ENCODE peak calls at places on chromosome 16, in six cellular contexts. One of them, this sample, is unnamed.

GRCh38 chr16:63737633-63738032 is 1384.2 kb downstream of the CDH11 start:
- DNase-seq in colonic mucosa: no peak
- DNase-seq in ovary: no peak
- DNase-seq in astrocyte of the spinal cord: no peak
- DNase-seq in heart right ventricle: no peak
- DNase-seq in HCT116: no peak
- DNase-seq in this sample: no peak

GRCh38 chr16:11494433-11494832 is 92.3 kb downstream of the LITAF start:
- DNase-seq in heart right ventricle: no peak
- DNase-seq in HCT116: no peak
- DNase-seq in ovary: no peak
- DNase-seq in astrocyte of the spinal cord: no peak
- DNase-seq in colonic mucosa: no peak
- DNase-seq in this sample: no peak

GRCh38 chr16:75341934-75342811 is 90.7 kb upstream of the BCAR1 start:
- DNase-seq in colonic mucosa: peak; percentile 26
- DNase-seq in HCT116: no peak
- DNase-seq in heart right ventricle: no peak
- DNase-seq in astrocyte of the spinal cord: peak; percentile 81
- DNase-seq in ovary: no peak
- DNase-seq in this sample: peak; percentile 7

GRCh38 chr16:31200821-31201510 is 1.6 kb downstream of the PYCARD start:
- DNase-seq in colonic mucosa: peak; percentile 68
- DNase-seq in astrocyte of the spinal cord: no peak
- DNase-seq in ovary: no peak
- DNase-seq in heart right ventricle: no peak
- DNase-seq in HCT116: no peak
- DNase-seq in this sample: peak; percentile 37

GRCh38 chr16:49600541-49600940 is 226.9 kb downstream of the C16orf78 start:
- DNase-seq in ovary: no peak
- DNase-seq in HCT116: no peak
- DNase-seq in astrocyte of the spinal cord: no peak
- DNase-seq in colonic mucosa: no peak
- DNase-seq in heart right ventricle: no peak
- DNase-seq in this sample: no peak

GRCh38 chr16:9123871-9124270 is 32.4 kb downstream of the HAPSTR1 start:
- DNase-seq in HCT116: peak; percentile 54
- DNase-seq in ovary: no peak
- DNase-seq in heart right ventricle: peak; percentile 44
- DNase-seq in colonic mucosa: peak; percentile 90
- DNase-seq in astrocyte of the spinal cord: no peak
- DNase-seq in this sample: peak; percentile 92

GRCh38 chr16:19959736-19960135 is 75.1 kb upstream of the GPRC5B start:
- DNase-seq in astrocyte of the spinal cord: no peak
- DNase-seq in heart right ventricle: no peak
- DNase-seq in colonic mucosa: no peak
- DNase-seq in HCT116: no peak
- DNase-seq in ovary: no peak
- DNase-seq in this sample: no peak

GRCh38 chr16:66911112-66911511 is 7.6 kb downstream of the CDH16 start:
- DNase-seq in heart right ventricle: no peak
- DNase-seq in ovary: no peak
- DNase-seq in astrocyte of the spinal cord: no peak
- DNase-seq in colonic mucosa: no peak
- DNase-seq in HCT116: no peak
- DNase-seq in this sample: no peak

GRCh38 chr16:2486645-2487516 is 12.0 kb downstream of the TBC1D24 start:
- DNase-seq in astrocyte of the spinal cord: no peak
- DNase-seq in ovary: no peak
- DNase-seq in heart right ventricle: peak; percentile 59
- DNase-seq in colonic mucosa: peak; percentile 64
- DNase-seq in HCT116: no peak
- DNase-seq in this sample: no peak

GRCh38 chr16:54936979-54937672 is 6.5 kb downstream of the IRX5 start:
- DNase-seq in heart right ventricle: peak; percentile 52
- DNase-seq in astrocyte of the spinal cord: peak; percentile 74
- DNase-seq in ovary: no peak
- DNase-seq in colonic mucosa: no peak
- DNase-seq in HCT116: no peak
- DNase-seq in this sample: no peak

GRCh38 chr16:82987767-82988166 is 361.0 kb downstream of the CDH13 start:
- DNase-seq in astrocyte of the spinal cord: peak; percentile 41
- DNase-seq in HCT116: no peak
- DNase-seq in heart right ventricle: no peak
- DNase-seq in colonic mucosa: no peak
- DNase-seq in ovary: no peak
- DNase-seq in this sample: no peak

GRCh38 chr16:31484491-31485171 is 1.7 kb downstream of the SLC5A2 start:
- DNase-seq in astrocyte of the spinal cord: no peak
- DNase-seq in heart right ventricle: no peak
- DNase-seq in HCT116: no peak
- DNase-seq in ovary: no peak
- DNase-seq in colonic mucosa: peak; percentile 72
- DNase-seq in this sample: peak; percentile 85

GRCh38 chr16:67923414-67924127 is 8.1 kb downstream of the CTRL start:
- DNase-seq in astrocyte of the spinal cord: no peak
- DNase-seq in ovary: no peak
- DNase-seq in HCT116: no peak
- DNase-seq in colonic mucosa: no peak
- DNase-seq in heart right ventricle: no peak
- DNase-seq in this sample: no peak

GRCh38 chr16:9650284-9650683 is 531.9 kb downstream of the GRIN2A start:
- DNase-seq in colonic mucosa: no peak
- DNase-seq in ovary: no peak
- DNase-seq in astrocyte of the spinal cord: no peak
- DNase-seq in HCT116: no peak
- DNase-seq in heart right ventricle: no peak
- DNase-seq in this sample: no peak

GRCh38 chr16:2528161-2529060 is 2.8 kb downstream of the CEMP1 start:
- DNase-seq in HCT116: no peak
- DNase-seq in ovary: no peak
- DNase-seq in astrocyte of the spinal cord: no peak
- DNase-seq in colonic mucosa: no peak
- DNase-seq in heart right ventricle: peak; percentile 15
- DNase-seq in this sample: no peak

GRCh38 chr16:49602201-49603041 is 228.8 kb downstream of the C16orf78 start:
- DNase-seq in HCT116: no peak
- DNase-seq in astrocyte of the spinal cord: no peak
- DNase-seq in ovary: no peak
- DNase-seq in heart right ventricle: no peak
- DNase-seq in colonic mucosa: peak; percentile 9
- DNase-seq in this sample: no peak

GRCh38 chr16:1770328-1771071 is 843 bp downstream of the NME3 start:
- DNase-seq in ovary: peak; percentile 79
- DNase-seq in HCT116: peak; percentile 62
- DNase-seq in heart right ventricle: peak; percentile 75
- DNase-seq in colonic mucosa: peak; percentile 81
- DNase-seq in astrocyte of the spinal cord: peak; percentile 50
- DNase-seq in this sample: peak; percentile 48

GRCh38 chr16:57652695-57653471 is 15.2 kb upstream of the ADGRG3 start:
- DNase-seq in ovary: no peak
- DNase-seq in colonic mucosa: no peak
- DNase-seq in heart right ventricle: no peak
- DNase-seq in astrocyte of the spinal cord: no peak
- DNase-seq in HCT116: no peak
- DNase-seq in this sample: no peak

GRCh38 chr16:57653936-57654335 is 14.2 kb upstream of the ADGRG3 start:
- DNase-seq in heart right ventricle: no peak
- DNase-seq in colonic mucosa: no peak
- DNase-seq in HCT116: no peak
- DNase-seq in astrocyte of the spinal cord: peak; percentile 30
- DNase-seq in ovary: no peak
- DNase-seq in this sample: no peak

GRCh38 chr16:57649846-57650245 is 18.3 kb upstream of the ADGRG3 start:
- DNase-seq in ovary: no peak
- DNase-seq in astrocyte of the spinal cord: no peak
- DNase-seq in heart right ventricle: no peak
- DNase-seq in HCT116: no peak
- DNase-seq in colonic mucosa: no peak
- DNase-seq in this sample: no peak

GRCh38 chr16:57649443-57649751 is 18.7 kb upstream of the ADGRG3 start:
- DNase-seq in HCT116: no peak
- DNase-seq in colonic mucosa: no peak
- DNase-seq in heart right ventricle: no peak
- DNase-seq in astrocyte of the spinal cord: no peak
- DNase-seq in ovary: no peak
- DNase-seq in this sample: no peak

DNA sequence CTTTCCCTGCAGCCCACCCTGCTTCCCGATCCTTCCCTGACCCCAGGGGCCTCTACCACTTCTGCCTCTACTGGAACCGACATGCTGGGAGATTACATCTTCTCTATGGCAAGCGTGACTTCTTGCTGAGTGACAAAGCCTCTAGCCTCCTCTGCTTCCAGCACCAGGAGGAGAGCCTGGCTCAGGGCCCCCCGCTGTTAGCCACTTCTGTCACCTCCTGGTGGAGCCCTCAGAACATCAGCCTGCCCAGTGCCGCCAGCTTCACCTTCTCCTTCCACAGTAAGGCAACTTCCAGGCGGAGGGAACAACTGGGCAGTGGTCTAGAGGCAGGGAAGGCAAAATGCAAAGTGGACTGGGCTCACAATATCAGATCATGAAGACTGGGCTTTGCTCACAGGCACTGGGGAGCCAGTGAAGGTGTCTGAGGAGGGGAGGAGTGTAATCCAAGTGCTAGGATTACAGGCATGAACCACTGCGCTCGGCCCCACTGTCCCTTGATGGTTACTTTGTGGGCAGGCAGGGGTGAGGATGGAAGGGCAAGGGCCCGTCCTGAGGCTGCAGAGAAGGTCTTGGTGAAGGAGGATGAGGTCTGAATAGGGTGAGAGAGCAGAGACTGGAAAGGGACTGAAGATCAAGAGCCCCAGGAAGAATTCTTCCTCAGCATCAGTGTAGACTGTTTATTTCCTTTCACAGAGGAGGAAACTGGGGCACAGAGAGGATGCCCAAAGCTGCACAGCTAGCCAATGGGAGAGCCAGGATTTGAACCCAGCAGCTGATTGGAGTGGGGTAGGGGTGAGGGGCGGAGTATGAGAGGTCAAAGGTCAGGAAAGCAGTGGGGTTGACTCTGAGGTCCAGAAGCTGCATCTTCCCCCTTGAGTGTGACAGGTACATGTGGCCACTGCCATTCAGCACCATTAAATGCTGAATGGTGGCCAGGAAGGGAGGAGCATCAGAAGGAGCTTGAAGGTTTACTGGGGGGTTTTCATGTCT is 16.5 kb upstream of the ADGRG3 start:
- DNase-seq in ovary: no peak
- DNase-seq in astrocyte of the spinal cord: no peak
- DNase-seq in heart right ventricle: no peak
- DNase-seq in colonic mucosa: no peak
- DNase-seq in HCT116: no peak
- DNase-seq in this sample: no peak
- TF ChIP-seq CTCF in ovary: no peak
- TF ChIP-seq CTCF in astrocyte of the spinal cord: no peak
- TF ChIP-seq CTCF in heart right ventricle: no peak
- TF ChIP-seq CTCF in colonic mucosa: no peak
- TF ChIP-seq CTCF in HCT116: no peak
- TF ChIP-seq CTCF in this sample: no peak

GRCh38 chr16:733382-734207 is 6.7 kb downstream of the HAGHL start:
- DNase-seq in ovary: no peak
- DNase-seq in HCT116: no peak
- DNase-seq in heart right ventricle: peak; percentile 15
- DNase-seq in colonic mucosa: no peak
- DNase-seq in astrocyte of the spinal cord: no peak
- DNase-seq in this sample: no peak
- TF ChIP-seq CTCF in ovary: no peak
- TF ChIP-seq CTCF in HCT116: no peak
- TF ChIP-seq CTCF in heart right ventricle: no peak
- TF ChIP-seq CTCF in colonic mucosa: peak; percentile 30
- TF ChIP-seq CTCF in astrocyte of the spinal cord: peak; percentile 39
- TF ChIP-seq CTCF in this sample: no peak

GRCh38 chr16:70715860-70716357 is 30.1 kb upstream of the MTSS2 start:
- DNase-seq in astrocyte of the spinal cord: peak; percentile 77
- DNase-seq in heart right ventricle: no peak
- DNase-seq in colonic mucosa: no peak
- DNase-seq in ovary: peak; percentile 40
- DNase-seq in HCT116: no peak
- DNase-seq in this sample: no peak

GRCh38 chr16:70713781-70714180 is 27.9 kb upstream of the MTSS2 start:
- DNase-seq in colonic mucosa: no peak
- DNase-seq in heart right ventricle: no peak
- DNase-seq in HCT116: no peak
- DNase-seq in ovary: no peak
- DNase-seq in astrocyte of the spinal cord: no peak
- DNase-seq in this sample: no peak

GRCh38 chr16:70714526-70715112 is 28.8 kb upstream of the MTSS2 start:
- DNase-seq in astrocyte of the spinal cord: no peak
- DNase-seq in heart right ventricle: no peak
- DNase-seq in HCT116: no peak
- DNase-seq in ovary: no peak
- DNase-seq in colonic mucosa: no peak
- DNase-seq in this sample: no peak

GRCh38 chr16:70717065-70717464 is 31.2 kb upstream of the MTSS2 start:
- DNase-seq in ovary: no peak
- DNase-seq in HCT116: no peak
- DNase-seq in heart right ventricle: no peak
- DNase-seq in colonic mucosa: no peak
- DNase-seq in astrocyte of the spinal cord: no peak
- DNase-seq in this sample: no peak

DNA sequence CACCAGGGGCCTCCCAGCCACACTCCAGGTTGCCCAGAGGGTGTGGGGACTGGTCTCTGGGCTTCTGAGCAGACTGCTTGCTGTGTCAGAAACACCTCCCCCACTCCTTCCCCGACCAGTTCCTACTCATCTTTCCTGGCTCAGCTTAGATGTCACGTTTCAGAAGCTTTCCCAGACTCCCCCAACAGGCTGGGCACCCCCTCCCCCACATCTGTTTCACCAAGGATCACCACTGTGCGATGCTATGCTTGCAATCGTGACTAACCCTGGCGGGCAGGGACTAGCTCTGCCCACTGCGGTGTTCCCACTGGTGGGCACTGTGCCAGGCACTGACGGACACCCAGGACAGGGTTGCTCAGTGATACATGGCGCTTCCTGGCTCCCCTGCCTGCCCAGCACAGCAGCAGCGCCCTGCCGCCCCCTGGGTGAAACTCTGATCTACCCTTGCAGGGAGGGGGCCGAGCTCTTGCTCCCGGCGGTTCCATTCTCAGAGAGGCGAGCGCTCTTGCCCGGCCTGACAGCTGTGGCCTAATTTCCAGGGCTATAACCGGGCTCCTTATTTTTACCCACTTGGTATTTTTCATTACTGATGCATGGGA is 29.4 kb upstream of the MTSS2 start:
- DNase-seq in ovary: peak; percentile 90
- DNase-seq in astrocyte of the spinal cord: peak; percentile 95
- DNase-seq in heart right ventricle: peak; percentile 80
- DNase-seq in HCT116: no peak
- DNase-seq in colonic mucosa: peak; percentile 50
- DNase-seq in this sample: no peak
- TF ChIP-seq CTCF in ovary: no peak
- TF ChIP-seq CTCF in astrocyte of the spinal cord: peak; percentile 22
- TF ChIP-seq CTCF in heart right ventricle: no peak
- TF ChIP-seq CTCF in HCT116: no peak
- TF ChIP-seq CTCF in colonic mucosa: no peak
- TF ChIP-seq CTCF in this sample: no peak

DNA sequence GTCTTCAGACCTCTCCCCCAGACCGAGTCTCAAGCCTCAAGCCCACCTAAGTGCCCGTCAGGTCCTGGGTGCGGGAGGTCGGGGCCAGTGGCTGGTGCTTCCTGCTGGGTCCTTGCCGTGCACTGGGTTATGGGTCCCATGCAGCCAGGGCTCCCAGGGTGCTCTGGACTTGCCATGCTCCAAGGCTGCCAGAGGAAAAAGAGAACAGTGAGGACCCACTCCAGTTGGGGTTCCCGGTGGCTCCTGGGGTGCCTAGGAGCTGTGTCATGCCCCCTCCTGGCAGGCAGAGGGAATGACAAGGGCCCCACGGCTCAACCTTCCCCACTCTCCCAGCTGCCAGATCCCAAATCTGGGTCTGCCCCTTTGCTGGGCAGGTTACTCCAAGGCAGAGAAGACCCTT is 3.8 kb downstream of the SNX20 start:
- DNase-seq in heart right ventricle: no peak
- DNase-seq in HCT116: no peak
- DNase-seq in astrocyte of the spinal cord: no peak
- DNase-seq in ovary: no peak
- DNase-seq in colonic mucosa: no peak
- DNase-seq in this sample: no peak
- TF ChIP-seq CTCF in heart right ventricle: no peak
- TF ChIP-seq CTCF in HCT116: no peak
- TF ChIP-seq CTCF in astrocyte of the spinal cord: peak; percentile 34
- TF ChIP-seq CTCF in ovary: no peak
- TF ChIP-seq CTCF in colonic mucosa: peak; percentile 40
- TF ChIP-seq CTCF in this sample: peak; percentile 51